ENCODE peak calls at places on chromosomes 5 and 9, in nine cellular contexts. W, I, K, Y, S, Z, F, H and A are unnamed samples.
A peak's percentile ranks its signal among the peaks of the same experiment; 100 is the strongest.

GRCh38 chr5:21802869-21803490 is 1050.2 kb downstream of the CDH12 start:
- DNase-seq in W (no peak), I (peak; percentile 1), K (no peak), Y (no peak), S (no peak), Z (no peak), F (peak; percentile 52), H (no peak), A (no peak)

GRCh38 chr5:169256191-169256590 is 44.7 kb downstream of the SLIT3 start:
- DNase-seq in W (no peak), I (no peak), K (no peak), Y (no peak), S (no peak), Z (no peak), F (no peak), H (no peak), A (no peak)

GRCh38 chr5:44860267-44860666 is 51.5 kb downstream of the MRPS30 start:
- DNase-seq in W (no peak), I (no peak), K (no peak), Y (no peak), S (no peak), Z (no peak), F (peak; percentile 62), H (no peak), A (no peak)

GRCh38 chr9:93473411-93473810 is 20.0 kb upstream of the FAM120AOS start:
- DNase-seq in W (no peak), I (no peak), K (no peak), Y (no peak), S (no peak), Z (no peak), F (peak; percentile 71), H (peak; percentile 16), A (no peak)

GRCh38 chr5:93829346-93829745 is 87.9 kb upstream of the POU5F2 start:
- DNase-seq in W (no peak), I (no peak), K (no peak), Y (no peak), S (no peak), Z (no peak), F (no peak), H (no peak), A (no peak)

GRCh38 chr9:38478211-38478610 is 54.0 kb upstream of the IGFBPL1 start:
- DNase-seq in W (no peak), I (no peak), K (no peak), Y (no peak), S (no peak), Z (no peak), F (no peak), H (no peak), A (no peak)

GRCh38 chr9:121483049-121483448 is 16.6 kb downstream of the GGTA1 start:
- DNase-seq in W (no peak), I (no peak), K (no peak), Y (no peak), S (no peak), Z (no peak), F (no peak), H (no peak), A (no peak)

GRCh38 chr5:95810305-95811125 is 12.0 kb downstream of the GLRX start:
- DNase-seq in W (no peak), I (no peak), K (no peak), Y (no peak), S (no peak), Z (no peak), F (no peak), H (no peak), A (no peak)

GRCh38 chr5:74187757-74188156 is 452.8 kb downstream of the ENC1 start:
- DNase-seq in W (no peak), I (no peak), K (no peak), Y (no peak), S (no peak), Z (no peak), F (no peak), H (no peak), A (no peak)

GRCh38 chr5:86526811-86527348 is 90.9 kb upstream of the COX7C start:
- DNase-seq in W (no peak), I (no peak), K (no peak), Y (no peak), S (no peak), Z (no peak), F (no peak), H (no peak), A (no peak)

GRCh38 chr5:126188804-126189203 is 234.4 kb upstream of the GRAMD2B start:
- DNase-seq in W (no peak), I (no peak), K (no peak), Y (no peak), S (no peak), Z (no peak), F (peak; percentile 29), H (no peak), A (no peak)

GRCh38 chr9:92660266-92660665 is 9.7 kb downstream of the IPPK start:
- DNase-seq in W (no peak), I (no peak), K (no peak), Y (no peak), S (no peak), Z (no peak), F (no peak), H (no peak), A (no peak)

GRCh38 chr9:19074836-19075235 is 25.6 kb downstream of the RRAGA start:
- DNase-seq in W (no peak), I (no peak), K (no peak), Y (no peak), S (no peak), Z (no peak), F (peak; percentile 67), H (no peak), A (no peak)

GRCh38 chr9:127869310-127870152 is 7.9 kb downstream of the AK1 start:
- DNase-seq in W (peak; percentile 68), I (peak; percentile 99), K (peak; percentile 71), Y (peak; percentile 21), S (peak; percentile 94), Z (peak; percentile 96), F (peak; percentile 80), H (peak; percentile 96), A (peak; percentile 87)

GRCh38 chr5:112718344-112718743 is 19.3 kb upstream of the APC start:
- DNase-seq in W (no peak), I (no peak), K (no peak), Y (no peak), S (no peak), Z (no peak), F (no peak), H (no peak), A (no peak)

GRCh38 chr9:18920685-18921084 is 112.3 kb downstream of the SAXO1 start:
- DNase-seq in W (no peak), I (no peak), K (no peak), Y (peak; percentile 20), S (no peak), Z (no peak), F (no peak), H (no peak), A (no peak)

GRCh38 chr5:77282337-77283027 is 72.0 kb downstream of the PDE8B start:
- DNase-seq in W (no peak), I (no peak), K (no peak), Y (no peak), S (no peak), Z (no peak), F (peak; percentile 71), H (peak; percentile 35), A (no peak)

GRCh38 chr5:153672347-153673090 is 182.0 kb downstream of the GRIA1 start:
- DNase-seq in W (no peak), I (no peak), K (no peak), Y (no peak), S (no peak), Z (no peak), F (no peak), H (no peak), A (no peak)

GRCh38 chr5:178533136-178533535 is 57.1 kb downstream of the COL23A1 start:
- DNase-seq in W (no peak), I (no peak), K (no peak), Y (no peak), S (no peak), Z (no peak), F (no peak), H (no peak), A (no peak)

GRCh38 chr9:6024035-6024554 is 8.7 kb upstream of the RANBP6 start:
- DNase-seq in W (peak; percentile 9), I (no peak), K (no peak), Y (no peak), S (no peak), Z (no peak), F (peak; percentile 31), H (no peak), A (peak; percentile 41)